ENCODE peak calls at places on chromosomes 12 and 14, in seven cellular contexts. One of them, this sample, is unnamed. For H3K4me1, the result is how much of the 10 kb centered on the place peaks cover.

GRCh38 chr14:96051642-96052540 is 12.7 kb downstream of the C14orf132 start:
- DNase-seq in osteoblast: no peak
- DNase-seq in heart right ventricle: no peak
- DNase-seq in lung: no peak
- DNase-seq in keratinocyte: no peak
- DNase-seq in upper lobe of right lung: no peak
- DNase-seq in suprapubic skin: no peak
- DNase-seq in this sample: peak

GRCh38 chr14:45253754-45254300 is 825 bp upstream of the MIS18BP1 start:
- DNase-seq in upper lobe of right lung: peak
- DNase-seq in keratinocyte: no peak
- DNase-seq in heart right ventricle: peak
- DNase-seq in suprapubic skin: peak
- DNase-seq in osteoblast: peak
- DNase-seq in lung: peak
- DNase-seq in this sample: no peak

GRCh38 chr14:97306785-97307246 is 509.6 kb downstream of the VRK1 start:
- DNase-seq in osteoblast: no peak
- DNase-seq in keratinocyte: no peak
- DNase-seq in upper lobe of right lung: no peak
- DNase-seq in suprapubic skin: no peak
- DNase-seq in lung: no peak
- DNase-seq in heart right ventricle: no peak
- DNase-seq in this sample: no peak

GRCh38 chr12:107903377-107904061 is 129.0 kb downstream of the ASCL4 start:
- DNase-seq in lung: peak
- DNase-seq in suprapubic skin: no peak
- DNase-seq in heart right ventricle: peak
- DNase-seq in upper lobe of right lung: peak
- DNase-seq in osteoblast: no peak
- DNase-seq in keratinocyte: no peak
- DNase-seq in this sample: peak

GRCh38 chr14:68784298-68784910 is 8.5 kb downstream of the ZFP36L1 start:
- DNase-seq in heart right ventricle: no peak
- DNase-seq in suprapubic skin: peak
- DNase-seq in keratinocyte: no peak
- DNase-seq in lung: no peak
- DNase-seq in upper lobe of right lung: peak
- DNase-seq in osteoblast: no peak
- DNase-seq in this sample: no peak

GRCh38 chr12:9133243-9133938 is 17.7 kb upstream of the A2M start:
- DNase-seq in lung: no peak
- DNase-seq in keratinocyte: no peak
- DNase-seq in heart right ventricle: no peak
- DNase-seq in osteoblast: no peak
- DNase-seq in suprapubic skin: no peak
- DNase-seq in upper lobe of right lung: no peak
- DNase-seq in this sample: no peak

GRCh38 chr12:124842073-124842749 is 21.5 kb downstream of the SCARB1 start:
- DNase-seq in osteoblast: peak
- DNase-seq in suprapubic skin: no peak
- DNase-seq in lung: no peak
- DNase-seq in upper lobe of right lung: no peak
- DNase-seq in keratinocyte: no peak
- DNase-seq in heart right ventricle: no peak
- DNase-seq in this sample: no peak

GRCh38 chr14:55383039-55383438 is 28.6 kb downstream of the ATG14 start:
- DNase-seq in heart right ventricle: no peak
- DNase-seq in osteoblast: no peak
- DNase-seq in upper lobe of right lung: no peak
- DNase-seq in lung: no peak
- DNase-seq in keratinocyte: no peak
- DNase-seq in suprapubic skin: no peak
- DNase-seq in this sample: no peak

GRCh38 chr12:49930515-49931288 is 19.8 kb upstream of the AQP2 start:
- DNase-seq in heart right ventricle: no peak
- DNase-seq in keratinocyte: no peak
- DNase-seq in upper lobe of right lung: no peak
- DNase-seq in osteoblast: peak
- DNase-seq in lung: no peak
- DNase-seq in suprapubic skin: no peak
- DNase-seq in this sample: no peak

GRCh38 chr12:60693019-60693626 is 1097.3 kb downstream of the SLC16A7 start:
- DNase-seq in suprapubic skin: no peak
- DNase-seq in lung: no peak
- DNase-seq in keratinocyte: no peak
- DNase-seq in osteoblast: no peak
- DNase-seq in upper lobe of right lung: no peak
- DNase-seq in heart right ventricle: no peak
- DNase-seq in this sample: no peak

GRCh38 chr14:34403646-34404045 is 58.4 kb downstream of the SPTSSA start:
- DNase-seq in suprapubic skin: no peak
- DNase-seq in keratinocyte: no peak
- DNase-seq in lung: no peak
- DNase-seq in heart right ventricle: no peak
- DNase-seq in osteoblast: no peak
- DNase-seq in upper lobe of right lung: no peak
- DNase-seq in this sample: no peak

GRCh38 chr12:132489078-132489601 is 811 bp upstream of the FBRSL1 start:
- DNase-seq in heart right ventricle: no peak
- DNase-seq in keratinocyte: no peak
- DNase-seq in suprapubic skin: no peak
- DNase-seq in upper lobe of right lung: peak
- DNase-seq in lung: no peak
- DNase-seq in osteoblast: no peak
- DNase-seq in this sample: no peak

GRCh38 chr12:6461401-6462233 is 8.9 kb downstream of the VAMP1 start:
- DNase-seq in upper lobe of right lung: peak
- DNase-seq in heart right ventricle: no peak
- DNase-seq in osteoblast: no peak
- DNase-seq in lung: peak
- DNase-seq in keratinocyte: no peak
- DNase-seq in suprapubic skin: no peak
- DNase-seq in this sample: no peak

GRCh38 chr14:96362071-96362964 is 823 bp downstream of the ATG2B start:
- DNase-seq in upper lobe of right lung: no peak
- DNase-seq in suprapubic skin: peak
- DNase-seq in osteoblast: peak
- DNase-seq in lung: peak
- DNase-seq in heart right ventricle: peak
- DNase-seq in keratinocyte: no peak
- DNase-seq in this sample: no peak

GRCh38 chr14:65211341-65211987 is 109.1 kb upstream of the MAX start:
- DNase-seq in lung: no peak
- DNase-seq in heart right ventricle: no peak
- DNase-seq in suprapubic skin: peak
- DNase-seq in keratinocyte: no peak
- DNase-seq in upper lobe of right lung: no peak
- DNase-seq in osteoblast: no peak
- DNase-seq in this sample: no peak

GRCh38 chr14:64092940-64093339 is 201.2 kb downstream of the ESR2 start:
- DNase-seq in lung: no peak
- DNase-seq in upper lobe of right lung: no peak
- DNase-seq in heart right ventricle: no peak
- DNase-seq in suprapubic skin: no peak
- DNase-seq in keratinocyte: no peak
- DNase-seq in osteoblast: no peak
- DNase-seq in this sample: no peak

GRCh38 chr14:24895243-24895583 is 154.7 kb downstream of the STXBP6 start:
- DNase-seq in suprapubic skin: no peak
- DNase-seq in keratinocyte: no peak
- DNase-seq in lung: no peak
- DNase-seq in heart right ventricle: no peak
- DNase-seq in osteoblast: no peak
- DNase-seq in upper lobe of right lung: no peak
- DNase-seq in this sample: no peak

GRCh38 chr14:60356921-60357550 is 108.0 kb downstream of the PPM1A start:
- DNase-seq in suprapubic skin: no peak
- DNase-seq in keratinocyte: no peak
- DNase-seq in upper lobe of right lung: no peak
- DNase-seq in osteoblast: no peak
- DNase-seq in heart right ventricle: no peak
- DNase-seq in lung: no peak
- DNase-seq in this sample: no peak

GRCh38 chr12:128190614-128191013 is 76.4 kb upstream of the TMEM132C start:
- DNase-seq in suprapubic skin: no peak
- DNase-seq in upper lobe of right lung: no peak
- DNase-seq in keratinocyte: no peak
- DNase-seq in osteoblast: no peak
- DNase-seq in heart right ventricle: no peak
- DNase-seq in lung: no peak
- DNase-seq in this sample: no peak

GRCh38 chr12:93804392-93805179 is 127.4 kb downstream of the CRADD start:
- DNase-seq in upper lobe of right lung: no peak
- DNase-seq in suprapubic skin: no peak
- DNase-seq in heart right ventricle: no peak
- DNase-seq in lung: no peak
- DNase-seq in osteoblast: no peak
- DNase-seq in keratinocyte: no peak
- DNase-seq in this sample: no peak

GRCh38 chr12:93802698-93803097 is 125.5 kb downstream of the CRADD start:
- DNase-seq in keratinocyte: no peak
- DNase-seq in heart right ventricle: no peak
- DNase-seq in suprapubic skin: no peak
- DNase-seq in upper lobe of right lung: no peak
- DNase-seq in lung: no peak
- DNase-seq in osteoblast: no peak
- DNase-seq in this sample: no peak

GRCh38 chr12:93802293-93802692 is 125.1 kb downstream of the CRADD start:
- DNase-seq in suprapubic skin: no peak
- DNase-seq in lung: no peak
- DNase-seq in osteoblast: no peak
- DNase-seq in keratinocyte: no peak
- DNase-seq in upper lobe of right lung: no peak
- DNase-seq in heart right ventricle: no peak
- DNase-seq in this sample: no peak

GRCh38 chr12:93805736-93806141 is 128.6 kb downstream of the CRADD start:
- DNase-seq in suprapubic skin: no peak
- DNase-seq in upper lobe of right lung: no peak
- DNase-seq in osteoblast: no peak
- DNase-seq in keratinocyte: no peak
- DNase-seq in heart right ventricle: no peak
- DNase-seq in lung: no peak
- DNase-seq in this sample: no peak

DNA sequence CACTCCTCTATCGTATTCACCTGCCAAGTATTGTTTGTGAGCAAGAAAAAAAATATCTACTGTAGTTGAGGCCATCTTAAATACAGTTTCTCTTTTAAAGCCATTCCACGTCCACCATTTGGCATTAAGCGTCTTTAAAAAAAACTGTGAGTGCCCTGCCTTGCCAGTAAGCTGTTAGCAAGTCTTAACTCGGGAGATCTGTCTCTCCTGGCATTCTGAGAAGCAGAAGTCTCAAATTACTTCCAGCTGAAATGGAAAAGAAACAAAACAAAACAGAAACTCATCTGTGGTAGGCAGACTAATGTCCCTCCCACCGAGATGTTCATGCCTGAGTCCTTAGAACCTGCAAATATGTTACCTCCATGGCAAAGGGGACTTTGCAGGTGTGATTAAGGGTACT is 126.2 kb downstream of the CRADD start:
- DNase-seq in heart right ventricle: no peak
- DNase-seq in keratinocyte: no peak
- DNase-seq in suprapubic skin: no peak
- DNase-seq in lung: no peak
- DNase-seq in osteoblast: peak
- DNase-seq in upper lobe of right lung: no peak
- DNase-seq in this sample: no peak
- H3K4me3 ChIP-seq in heart right ventricle: no peak
- H3K4me3 ChIP-seq in keratinocyte: peak
- H3K4me3 ChIP-seq in suprapubic skin: peak
- H3K4me3 ChIP-seq in lung: no peak
- H3K4me3 ChIP-seq in osteoblast: peak
- H3K4me3 ChIP-seq in upper lobe of right lung: no peak
- H3K4me3 ChIP-seq in this sample: no peak

DNA sequence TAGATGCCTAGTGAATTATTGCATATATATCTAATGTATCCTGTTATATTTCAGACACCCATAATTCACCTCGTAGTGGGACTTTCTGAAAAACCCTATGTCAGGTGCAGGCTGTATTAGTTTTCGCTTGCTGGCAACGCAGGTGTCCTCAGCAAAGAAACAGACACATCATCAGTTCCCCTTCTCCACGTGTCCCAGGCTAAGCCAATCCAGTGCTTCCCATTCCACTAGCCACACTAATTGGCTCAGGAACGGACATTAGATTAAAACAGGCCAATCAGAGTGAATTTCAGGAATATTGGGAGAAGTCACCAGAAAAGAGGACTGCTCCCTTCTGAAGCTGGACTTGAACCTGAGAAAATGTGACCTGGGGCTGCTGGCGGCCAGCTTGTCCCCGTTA is 151.3 kb downstream of the PTPN11 start:
- DNase-seq in keratinocyte: no peak
- DNase-seq in heart right ventricle: no peak
- DNase-seq in osteoblast: no peak
- DNase-seq in upper lobe of right lung: no peak
- DNase-seq in suprapubic skin: no peak
- DNase-seq in lung: no peak
- DNase-seq in this sample: no peak
- TF ChIP-seq CTCF in keratinocyte: no peak
- TF ChIP-seq CTCF in heart right ventricle: no peak
- TF ChIP-seq CTCF in osteoblast: no peak
- TF ChIP-seq CTCF in upper lobe of right lung: no peak
- TF ChIP-seq CTCF in suprapubic skin: no peak
- TF ChIP-seq CTCF in lung: no peak
- TF ChIP-seq CTCF in this sample: no peak

GRCh38 chr14:101963052-101963451 is 1.3 kb upstream of the DYNC1H1 start:
- DNase-seq in upper lobe of right lung: no peak
- DNase-seq in osteoblast: no peak
- DNase-seq in keratinocyte: no peak
- DNase-seq in lung: no peak
- DNase-seq in suprapubic skin: peak
- DNase-seq in heart right ventricle: no peak
- DNase-seq in this sample: no peak
- H3K4me1 ChIP-seq in upper lobe of right lung: under half
- H3K4me1 ChIP-seq in osteoblast: under half
- H3K4me1 ChIP-seq in keratinocyte: under half
- H3K4me1 ChIP-seq in lung: under half
- H3K4me1 ChIP-seq in suprapubic skin: under half
- H3K4me1 ChIP-seq in heart right ventricle: half or more
- H3K4me1 ChIP-seq in this sample: under half

GRCh38 chr14:22540286-22540685 is 48.7 kb downstream of the DAD1 start:
- DNase-seq in heart right ventricle: no peak
- DNase-seq in upper lobe of right lung: no peak
- DNase-seq in lung: no peak
- DNase-seq in keratinocyte: no peak
- DNase-seq in osteoblast: no peak
- DNase-seq in suprapubic skin: no peak
- DNase-seq in this sample: no peak

GRCh38 chr14:22540811-22541360 is 48.1 kb downstream of the DAD1 start:
- DNase-seq in heart right ventricle: no peak
- DNase-seq in osteoblast: no peak
- DNase-seq in upper lobe of right lung: no peak
- DNase-seq in suprapubic skin: no peak
- DNase-seq in lung: no peak
- DNase-seq in keratinocyte: no peak
- DNase-seq in this sample: no peak

GRCh38 chr14:22542360-22542759 is 46.7 kb downstream of the DAD1 start:
- DNase-seq in heart right ventricle: no peak
- DNase-seq in osteoblast: no peak
- DNase-seq in lung: no peak
- DNase-seq in keratinocyte: no peak
- DNase-seq in suprapubic skin: no peak
- DNase-seq in upper lobe of right lung: no peak
- DNase-seq in this sample: no peak

GRCh38 chr14:22539831-22540230 is 49.2 kb downstream of the DAD1 start:
- DNase-seq in suprapubic skin: no peak
- DNase-seq in lung: no peak
- DNase-seq in heart right ventricle: no peak
- DNase-seq in upper lobe of right lung: no peak
- DNase-seq in keratinocyte: no peak
- DNase-seq in osteoblast: no peak
- DNase-seq in this sample: no peak

GRCh38 chr14:22541721-22542120 is 47.3 kb downstream of the DAD1 start:
- DNase-seq in lung: no peak
- DNase-seq in suprapubic skin: no peak
- DNase-seq in upper lobe of right lung: no peak
- DNase-seq in keratinocyte: no peak
- DNase-seq in heart right ventricle: no peak
- DNase-seq in osteoblast: no peak
- DNase-seq in this sample: no peak
- H3K4me3 ChIP-seq in lung: no peak
- H3K4me3 ChIP-seq in suprapubic skin: no peak
- H3K4me3 ChIP-seq in upper lobe of right lung: no peak
- H3K4me3 ChIP-seq in keratinocyte: no peak
- H3K4me3 ChIP-seq in heart right ventricle: no peak
- H3K4me3 ChIP-seq in osteoblast: no peak
- H3K4me3 ChIP-seq in this sample: no peak